ENCODE peak calls at places on chromosomes 3 and 15, in eight cellular contexts. S is transverse colon, A is HL-60, I is prostate gland, Q is SK-N-SH, G is GM23338, D is endothelial cell of umbilical vein, N is Panc1. M is an unnamed sample.

GRCh38 chr3:15220661-15221060 is 14.6 kb downstream of the CAPN7 start:
- DNase-seq in S (no peak), A (no peak), I (no peak), Q (no peak), G (no peak), D (no peak), N (no peak), M (no peak)

GRCh38 chr3:130699765-130700164 is 46.9 kb downstream of the PIK3R4 start:
- DNase-seq in S (no peak), A (peak; percentile 12), I (no peak), Q (no peak), G (peak; percentile 69), D (peak; percentile 33), N (no peak), M (no peak)

GRCh38 chr3:47781326-47781684 is 388 bp downstream of the SMARCC1 start:
- DNase-seq in S (peak; percentile 70), A (peak; percentile 61), I (peak; percentile 59), Q (peak; percentile 86), G (peak; percentile 70), D (no peak), N (no peak), M (peak; percentile 77)

GRCh38 chr3:171874251-171874679 is 31.1 kb downstream of the TMEM212 start:
- DNase-seq in S (no peak), A (no peak), I (no peak), Q (no peak), G (peak; percentile 47), D (peak; percentile 98), N (no peak), M (no peak)

GRCh38 chr3:127611251-127611650 is 13.0 kb downstream of the MCM2 start:
- DNase-seq in S (no peak), A (no peak), I (no peak), Q (no peak), G (no peak), D (no peak), N (no peak), M (no peak)

GRCh38 chr3:4493931-4494806 is 1.0 kb downstream of the ITPR1 start:
- DNase-seq in S (peak; percentile 19), A (no peak), I (no peak), Q (peak; percentile 42), G (peak; percentile 68), D (peak; percentile 46), N (no peak), M (peak; percentile 79)

GRCh38 chr15:73908822-73909122 is 17.5 kb upstream of the LOXL1 start:
- DNase-seq in S (no peak), A (no peak), I (no peak), Q (no peak), G (no peak), D (no peak), N (no peak), M (no peak)

GRCh38 chr15:82602195-82602594 is 45.0 kb downstream of the CPEB1 start:
- DNase-seq in S (no peak), A (no peak), I (no peak), Q (no peak), G (no peak), D (no peak), N (no peak), M (no peak)

GRCh38 chr3:102240720-102241119 is 194.1 kb upstream of the ZPLD1 start:
- DNase-seq in S (no peak), A (no peak), I (no peak), Q (no peak), G (no peak), D (no peak), N (no peak), M (no peak)

GRCh38 chr3:140563206-140563605 is 114.7 kb upstream of the TRIM42 start:
- DNase-seq in S (no peak), A (no peak), I (no peak), Q (no peak), G (no peak), D (no peak), N (no peak), M (no peak)

GRCh38 chr3:150747909-150748568 is 14.9 kb downstream of the SIAH2 start:
- DNase-seq in S (no peak), A (no peak), I (no peak), Q (peak; percentile 20), G (no peak), D (no peak), N (no peak), M (no peak)

GRCh38 chr3:50606596-50606995 is 5.0 kb downstream of the CISH start:
- DNase-seq in S (no peak), A (no peak), I (no peak), Q (no peak), G (no peak), D (no peak), N (no peak), M (no peak)

GRCh38 chr15:25182098-25182478 is 227.3 kb downstream of the SNRPN start:
- DNase-seq in S (no peak), A (no peak), I (no peak), Q (no peak), G (no peak), D (no peak), N (no peak), M (peak; percentile 35)

GRCh38 chr3:50599716-50600118 is 11.9 kb downstream of the CISH start:
- DNase-seq in S (no peak), A (no peak), I (no peak), Q (no peak), G (no peak), D (no peak), N (no peak), M (no peak)

GRCh38 chr3:54514416-54514815 is 392.1 kb downstream of the CACNA2D3 start:
- DNase-seq in S (no peak), A (no peak), I (no peak), Q (no peak), G (no peak), D (no peak), N (no peak), M (no peak)

GRCh38 chr3:196177567-196177966 is 33.6 kb downstream of the ZDHHC19 start:
- DNase-seq in S (peak; percentile 68), A (no peak), I (no peak), Q (no peak), G (no peak), D (no peak), N (no peak), M (no peak)

GRCh38 chr3:196179380-196180308 is 31.6 kb downstream of the ZDHHC19 start:
- DNase-seq in S (peak; percentile 52), A (no peak), I (no peak), Q (peak; percentile 36), G (peak; percentile 73), D (peak; percentile 25), N (no peak), M (no peak)

GRCh38 chr3:196180346-196180745 is 30.9 kb downstream of the ZDHHC19 start:
- DNase-seq in S (no peak), A (no peak), I (no peak), Q (no peak), G (no peak), D (no peak), N (no peak), M (no peak)

GRCh38 chr3:196177967-196178366 is 33.2 kb downstream of the ZDHHC19 start:
- DNase-seq in S (peak; percentile 71), A (no peak), I (no peak), Q (peak; percentile 12), G (no peak), D (no peak), N (no peak), M (no peak)

GRCh38 chr3:196178993-196179379 is 32.2 kb downstream of the ZDHHC19 start:
- DNase-seq in S (no peak), A (no peak), I (no peak), Q (no peak), G (no peak), D (no peak), N (no peak), M (no peak)
- H3K27ac ChIP-seq in S (peak overlapping the region; percentile 80), A (peak overlapping the region; percentile 69), I (no peak overlapping the region), Q (no peak overlapping the region), G (no peak overlapping the region), D (no peak overlapping the region), N (no peak overlapping the region), M (no peak overlapping the region)

DNA sequence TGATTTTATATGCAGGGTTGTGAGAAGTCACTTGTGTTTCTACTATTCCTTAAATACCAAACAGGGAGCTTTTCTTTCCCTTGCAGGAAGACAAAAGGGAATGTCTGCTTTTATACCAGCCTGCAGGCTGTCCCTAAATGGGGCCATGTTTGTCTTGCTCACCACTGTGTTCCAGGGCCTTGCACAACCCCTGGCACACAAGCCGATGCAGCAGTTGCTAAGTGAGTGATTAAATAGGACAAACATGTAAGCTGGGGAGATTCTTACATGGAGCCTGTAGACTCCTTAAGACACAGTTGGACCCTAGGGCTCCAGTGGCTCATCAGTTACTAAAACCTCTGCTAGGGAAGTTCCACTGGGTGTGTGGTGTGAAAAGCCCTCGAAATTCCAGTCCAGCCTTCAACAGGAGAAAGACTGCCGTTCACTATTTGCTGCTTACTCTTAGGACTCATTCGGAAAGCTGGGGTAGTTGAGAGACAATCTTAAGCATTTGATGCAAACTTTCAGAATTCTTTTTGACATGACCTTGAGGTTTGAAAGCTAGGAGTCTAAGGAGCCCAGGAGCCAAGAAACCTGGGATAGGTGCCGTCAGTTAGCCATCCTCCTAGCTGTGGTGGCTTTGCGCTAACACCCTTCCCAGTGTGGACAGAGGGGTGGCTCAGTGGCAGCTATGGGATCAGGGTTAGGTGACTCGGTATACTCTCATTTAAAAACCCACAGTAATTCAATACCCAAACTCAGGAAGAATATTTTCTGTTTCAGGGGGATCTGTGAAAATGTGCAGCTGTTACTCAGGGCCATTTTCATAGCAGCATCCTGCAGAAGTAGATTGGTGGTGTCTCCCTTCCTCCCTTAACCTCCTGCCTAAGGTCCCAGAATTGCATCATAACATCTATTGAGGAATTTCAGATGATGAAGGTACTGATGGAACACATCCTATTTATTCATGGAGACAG is 39.1 kb downstream of the SYNM start:
- DNase-seq in S (peak; percentile 54), A (no peak), I (peak; percentile 62), Q (no peak), G (no peak), D (no peak), N (no peak), M (peak; percentile 94)
- TF ChIP-seq POLR2AphosphoS5 in S (peak; percentile 65), A (no peak), I (peak; percentile 38), Q (no peak), G (no peak), D (no peak), N (no peak), M (peak; percentile 76)

DNA sequence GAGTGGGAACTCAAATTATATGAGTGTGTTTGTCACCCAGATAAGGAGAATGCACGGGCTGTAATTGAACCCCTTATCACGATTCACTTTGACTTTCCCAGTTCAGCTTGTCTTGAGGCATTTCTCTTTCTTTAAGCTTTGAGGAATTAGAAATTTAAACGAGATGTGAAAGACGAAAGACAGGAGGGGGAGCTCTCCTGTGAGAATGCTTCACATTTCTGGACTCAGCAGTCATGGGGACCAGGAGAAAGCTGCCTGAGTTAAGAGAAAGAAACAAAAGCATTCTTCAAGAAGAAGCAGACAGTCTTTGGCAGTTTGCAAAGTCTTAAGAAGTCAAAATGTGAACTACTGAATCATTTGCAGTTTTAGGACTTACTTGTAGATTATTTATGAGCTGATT is 205.6 kb downstream of the NECTIN3 start:
- DNase-seq in S (no peak), A (no peak), I (no peak), Q (no peak), G (peak; percentile 81), D (no peak), N (no peak), M (no peak)
- TF ChIP-seq CTCF in S (no peak), A (no peak), I (no peak), Q (peak; percentile 51), G (peak; percentile 41), D (no peak), N (no peak), M (no peak)

DNA sequence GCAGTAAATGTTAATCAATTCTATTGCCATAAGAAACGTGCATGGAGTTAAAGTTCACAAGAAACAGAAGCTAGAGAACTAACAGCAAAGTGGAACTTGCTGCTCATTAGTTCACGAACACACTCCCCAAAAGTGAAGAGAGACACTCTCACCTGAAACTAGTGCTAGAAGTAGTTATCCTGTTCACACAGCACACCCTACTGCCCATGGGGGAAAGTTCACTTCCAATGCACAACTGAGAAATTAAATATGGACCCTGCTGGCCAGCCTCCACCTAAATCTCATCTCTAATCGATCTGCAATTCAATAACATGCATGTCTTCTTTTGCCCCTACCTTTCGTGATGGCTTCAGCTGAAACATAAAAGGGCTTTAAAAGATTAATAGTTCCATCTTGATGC is 39.4 kb upstream of the FRMD4B start:
- DNase-seq in S (peak; percentile 22), A (no peak), I (no peak), Q (peak; percentile 29), G (peak; percentile 73), D (peak; percentile 69), N (peak; percentile 17), M (no peak)
- H3K27ac ChIP-seq in S (no peak overlapping the region), A (no peak overlapping the region), I (no peak overlapping the region), Q (no peak overlapping the region), G (no peak overlapping the region), D (no peak overlapping the region), N (no peak overlapping the region), M (no peak overlapping the region)